ENCODE peak calls at places on chromosomes 5 and 9, in nine cellular contexts. G is transverse colon, R is chondrocyte, V is A549, S is tibial nerve, O is foreskin keratinocyte, Q is cardiac muscle cell, D is osteoblast, C is omental fat pad. M is an unnamed sample.

GRCh38 chr9:71816782-71817549 is 48.7 kb upstream of the CEMIP2 start:
- DNase-seq in D (no peak), C (no peak), Q (no peak), V (no peak), G (no peak), O (no peak), S (no peak), R (no peak), M (no peak)

GRCh38 chr9:137178201-137178938 is 6.5 kb upstream of the TMEM210 start:
- DNase-seq in G (no peak), O (no peak), C (no peak), Q (no peak), R (no peak), S (no peak), D (peak; percentile 90), V (no peak), M (no peak)

GRCh38 chr5:127999909-128000308 is 83.7 kb upstream of the SLC12A2 start:
- DNase-seq in R (no peak), V (no peak), D (no peak), C (no peak), G (no peak), S (no peak), Q (no peak), O (no peak), M (no peak)

GRCh38 chr5:78514427-78515345 is 133.9 kb downstream of the LHFPL2 start:
- DNase-seq in G (peak; percentile 35), O (no peak), S (no peak), V (no peak), D (peak; percentile 89), R (no peak), C (no peak), Q (no peak), M (no peak)

GRCh38 chr5:77960863-77961396 is 184.8 kb upstream of the TBCA start:
- DNase-seq in Q (no peak), O (no peak), D (no peak), V (no peak), S (no peak), C (no peak), R (no peak), G (no peak), M (no peak)

GRCh38 chr5:34686762-34687268 is 30.7 kb downstream of the RAI14 start:
- DNase-seq in O (peak; percentile 86), S (no peak), D (peak; percentile 25), C (peak; percentile 28), G (peak; percentile 84), V (peak; percentile 99), Q (peak; percentile 99), R (no peak), M (peak; percentile 90)

GRCh38 chr9:8600914-8601680 is 801.5 kb upstream of the DMAC1 start:
- DNase-seq in O (no peak), G (no peak), D (no peak), R (no peak), S (no peak), V (no peak), C (no peak), Q (no peak), M (no peak)

GRCh38 chr5:53971566-53971965 is 338.8 kb downstream of the ARL15 start:
- DNase-seq in D (no peak), G (no peak), V (no peak), Q (peak; percentile 65), R (no peak), O (no peak), S (no peak), C (no peak), M (peak; percentile 64)

GRCh38 chr5:61519728-61520277 is 187.7 kb downstream of the ZSWIM6 start:
- DNase-seq in Q (no peak), S (no peak), R (no peak), C (no peak), O (no peak), G (no peak), D (no peak), V (no peak), M (no peak)

GRCh38 chr5:173823721-173824567 is 64.2 kb upstream of the CPEB4 start:
- DNase-seq in C (no peak), S (no peak), V (peak; percentile 93), Q (peak; percentile 92), G (peak; percentile 52), O (peak; percentile 15), R (no peak), D (no peak), M (peak; percentile 92)

GRCh38 chr5:73564018-73564417 is 1.4 kb downstream of the ANKRA2 start:
- DNase-seq in V (no peak), D (no peak), S (no peak), R (no peak), O (no peak), G (no peak), C (no peak), Q (peak; percentile 12), M (no peak)

GRCh38 chr5:73564644-73565165 is 734 bp downstream of the ANKRA2 start:
- DNase-seq in D (peak; percentile 43), S (no peak), R (no peak), G (no peak), Q (peak; percentile 13), C (no peak), O (no peak), V (no peak), M (peak; percentile 12)

GRCh38 chr5:73558950-73559349 is 6.5 kb downstream of the ANKRA2 start:
- DNase-seq in D (no peak), O (no peak), Q (no peak), V (peak; percentile 51), R (no peak), C (no peak), G (no peak), S (no peak), M (no peak)
- TF ChIP-seq CTCF in D (no peak), O (peak; percentile 55), Q (no peak), V (peak; percentile 24), R (no peak), C (no peak), G (no peak), S (no peak), M (no peak)

GRCh38 chr5:152379331-152379730 is 25.7 kb downstream of the NMUR2 start:
- DNase-seq in Q (peak; percentile 1), S (no peak), G (no peak), C (no peak), D (no peak), O (no peak), V (no peak), R (no peak), M (no peak)
- TF ChIP-seq CTCF in Q (no peak), S (no peak), G (no peak), C (no peak), D (no peak), O (peak; percentile 28), V (no peak), R (no peak), M (no peak)

GRCh38 chr5:149618581-149619248 is 37.4 kb downstream of the ARHGEF37 start:
- DNase-seq in D (peak; percentile 92), S (no peak), V (peak; percentile 73), Q (peak; percentile 78), O (peak; percentile 98), R (no peak), C (no peak), G (peak; percentile 47), M (peak; percentile 59)
- TF ChIP-seq CTCF in D (peak; percentile 94), S (peak; percentile 47), V (peak; percentile 90), Q (peak; percentile 77), O (peak; percentile 96), R (peak; percentile 95), C (no peak), G (peak; percentile 52), M (peak; percentile 79)

GRCh38 chr9:119763260-119763659 is 394.0 kb upstream of the BRINP1 start:
- DNase-seq in S (no peak), G (no peak), O (no peak), Q (no peak), V (no peak), D (no peak), R (no peak), C (no peak), M (no peak)
- TF ChIP-seq CTCF in S (no peak), G (no peak), O (no peak), Q (no peak), V (no peak), D (no peak), R (no peak), C (no peak), M (no peak)

GRCh38 chr9:27714388-27714787 is 141.1 kb upstream of the C9orf72 start:
- DNase-seq in S (no peak), D (no peak), V (peak; percentile 3), G (no peak), C (no peak), R (no peak), O (no peak), Q (no peak), M (no peak)
- TF ChIP-seq CTCF in S (no peak), D (no peak), V (no peak), G (no peak), C (no peak), R (no peak), O (peak; percentile 15), Q (peak; percentile 18), M (no peak)

DNA sequence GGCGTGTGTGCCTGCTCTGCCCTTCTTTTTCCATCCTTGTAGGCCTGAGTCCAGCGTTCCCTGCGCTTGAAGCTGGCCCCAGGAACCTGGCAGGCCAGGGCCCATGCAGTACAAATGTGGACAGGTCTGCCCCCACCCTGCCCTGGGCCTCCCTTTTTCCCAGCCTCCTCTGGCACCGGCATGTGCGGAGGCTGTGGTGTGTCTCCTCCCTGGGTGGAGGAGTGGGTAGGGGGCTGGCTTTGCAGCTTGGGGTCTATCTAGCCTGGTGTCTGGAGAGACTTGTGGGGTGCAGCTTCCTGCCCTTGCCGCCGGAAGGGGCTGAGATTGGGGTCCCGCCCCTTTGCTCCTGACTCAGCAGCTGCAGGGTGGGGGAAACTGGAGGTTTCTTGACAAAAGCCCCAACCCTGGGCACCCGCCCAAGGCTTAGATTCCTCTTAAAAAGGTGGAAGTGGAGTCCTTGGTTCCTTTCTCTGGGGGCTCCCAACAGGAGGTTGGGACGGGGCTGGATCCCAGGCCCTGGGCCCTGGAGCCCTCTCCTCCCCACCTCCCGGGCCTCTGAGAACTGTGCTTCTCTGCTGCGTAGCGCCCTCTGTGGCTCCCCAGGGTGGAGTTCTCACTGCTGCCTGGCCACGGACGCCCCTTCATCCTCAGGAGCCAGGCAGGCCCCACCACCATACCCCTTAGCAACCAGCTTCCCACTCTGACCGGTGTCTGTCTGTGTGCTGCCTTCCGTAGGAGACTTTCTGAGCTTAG is 18.0 kb downstream of the RXRA start:
- DNase-seq in Q (peak; percentile 44), V (no peak), S (no peak), C (no peak), R (no peak), G (peak; percentile 50), O (no peak), D (peak; percentile 97), M (peak; percentile 40)
- TF ChIP-seq CTCF in Q (peak; percentile 8), V (no peak), S (no peak), C (no peak), R (no peak), G (no peak), O (peak; percentile 47), D (no peak), M (peak; percentile 16)